ENCODE peak calls at places on chromosomes 3 and 15, in eight cellular contexts. One of them, this sample, is unnamed.

GRCh38 chr15:59632714-59633113 is 21.1 kb downstream of the GCNT3 start:
- DNase-seq in upper lobe of left lung: no peak
- DNase-seq in B cell: no peak
- DNase-seq in cardiac muscle cell: peak; percentile 26
- DNase-seq in fibroblast of lung: no peak
- DNase-seq in heart left ventricle: no peak
- DNase-seq in GM23338: peak; percentile 88
- DNase-seq in spleen: no peak
- DNase-seq in this sample: no peak

GRCh38 chr3:168498194-168498593 is 402.5 kb upstream of the GOLIM4 start:
- DNase-seq in cardiac muscle cell: no peak
- DNase-seq in spleen: no peak
- DNase-seq in B cell: no peak
- DNase-seq in GM23338: no peak
- DNase-seq in fibroblast of lung: no peak
- DNase-seq in upper lobe of left lung: no peak
- DNase-seq in heart left ventricle: no peak
- DNase-seq in this sample: no peak

GRCh38 chr15:89461386-89461785 is 35.0 kb downstream of the RHCG start:
- DNase-seq in spleen: no peak
- DNase-seq in fibroblast of lung: no peak
- DNase-seq in cardiac muscle cell: no peak
- DNase-seq in B cell: no peak
- DNase-seq in GM23338: no peak
- DNase-seq in heart left ventricle: no peak
- DNase-seq in upper lobe of left lung: no peak
- DNase-seq in this sample: no peak

GRCh38 chr3:5274116-5274515 is 86.6 kb downstream of the EDEM1 start:
- DNase-seq in fibroblast of lung: peak; percentile 35
- DNase-seq in spleen: no peak
- DNase-seq in heart left ventricle: no peak
- DNase-seq in B cell: no peak
- DNase-seq in GM23338: no peak
- DNase-seq in cardiac muscle cell: no peak
- DNase-seq in upper lobe of left lung: no peak
- DNase-seq in this sample: no peak

GRCh38 chr3:123642957-123643330 is 58.1 kb upstream of the HACD2 start:
- DNase-seq in upper lobe of left lung: no peak
- DNase-seq in heart left ventricle: no peak
- DNase-seq in fibroblast of lung: no peak
- DNase-seq in GM23338: no peak
- DNase-seq in cardiac muscle cell: no peak
- DNase-seq in B cell: no peak
- DNase-seq in spleen: no peak
- DNase-seq in this sample: no peak

GRCh38 chr15:73442968-73443367 is at the start of gene REC114:
- DNase-seq in heart left ventricle: no peak
- DNase-seq in fibroblast of lung: no peak
- DNase-seq in B cell: no peak
- DNase-seq in upper lobe of left lung: peak; percentile 47
- DNase-seq in GM23338: peak; percentile 34
- DNase-seq in spleen: no peak
- DNase-seq in cardiac muscle cell: no peak
- DNase-seq in this sample: no peak

GRCh38 chr3:79011821-79012529 is 755.8 kb downstream of the ROBO1 start:
- DNase-seq in GM23338: no peak
- DNase-seq in heart left ventricle: no peak
- DNase-seq in B cell: no peak
- DNase-seq in upper lobe of left lung: no peak
- DNase-seq in cardiac muscle cell: no peak
- DNase-seq in spleen: no peak
- DNase-seq in fibroblast of lung: no peak
- DNase-seq in this sample: no peak

GRCh38 chr3:159964166-159964973 is 24.3 kb upstream of the IL12A start:
- DNase-seq in B cell: no peak
- DNase-seq in GM23338: no peak
- DNase-seq in spleen: no peak
- DNase-seq in upper lobe of left lung: no peak
- DNase-seq in fibroblast of lung: peak; percentile 81
- DNase-seq in heart left ventricle: no peak
- DNase-seq in cardiac muscle cell: peak; percentile 61
- DNase-seq in this sample: no peak

GRCh38 chr3:57076422-57076951 is 16.0 kb downstream of the SPATA12 start:
- DNase-seq in fibroblast of lung: no peak
- DNase-seq in heart left ventricle: no peak
- DNase-seq in GM23338: no peak
- DNase-seq in B cell: no peak
- DNase-seq in spleen: no peak
- DNase-seq in cardiac muscle cell: no peak
- DNase-seq in upper lobe of left lung: no peak
- DNase-seq in this sample: no peak

GRCh38 chr3:197151562-197151961 is 121.9 kb upstream of the MELTF start:
- DNase-seq in fibroblast of lung: peak; percentile 52
- DNase-seq in GM23338: no peak
- DNase-seq in upper lobe of left lung: no peak
- DNase-seq in B cell: no peak
- DNase-seq in heart left ventricle: peak; percentile 27
- DNase-seq in cardiac muscle cell: peak; percentile 84
- DNase-seq in spleen: no peak
- DNase-seq in this sample: no peak

GRCh38 chr15:100764778-100765457 is 114.7 kb upstream of the ALDH1A3 start:
- DNase-seq in upper lobe of left lung: peak; percentile 47
- DNase-seq in GM23338: no peak
- DNase-seq in spleen: peak; percentile 64
- DNase-seq in B cell: no peak
- DNase-seq in fibroblast of lung: peak; percentile 95
- DNase-seq in heart left ventricle: no peak
- DNase-seq in cardiac muscle cell: peak; percentile 97
- DNase-seq in this sample: no peak

GRCh38 chr3:185824051-185824466 is 783 bp downstream of the IGF2BP2 start:
- DNase-seq in cardiac muscle cell: peak; percentile 32
- DNase-seq in heart left ventricle: peak; percentile 14
- DNase-seq in fibroblast of lung: no peak
- DNase-seq in B cell: peak; percentile 53
- DNase-seq in spleen: peak; percentile 78
- DNase-seq in upper lobe of left lung: no peak
- DNase-seq in GM23338: peak; percentile 71
- DNase-seq in this sample: peak; percentile 17

GRCh38 chr3:185825379-185825638 is 467 bp upstream of the IGF2BP2 start:
- DNase-seq in heart left ventricle: no peak
- DNase-seq in GM23338: no peak
- DNase-seq in upper lobe of left lung: no peak
- DNase-seq in spleen: no peak
- DNase-seq in fibroblast of lung: no peak
- DNase-seq in B cell: no peak
- DNase-seq in cardiac muscle cell: no peak
- DNase-seq in this sample: no peak

GRCh38 chr3:185825639-185826481 is 1.0 kb upstream of the IGF2BP2 start:
- DNase-seq in GM23338: peak; percentile 85
- DNase-seq in fibroblast of lung: peak; percentile 52
- DNase-seq in B cell: no peak
- DNase-seq in heart left ventricle: peak; percentile 21
- DNase-seq in upper lobe of left lung: peak; percentile 90
- DNase-seq in cardiac muscle cell: peak; percentile 71
- DNase-seq in spleen: peak; percentile 82
- DNase-seq in this sample: peak; percentile 30

GRCh38 chr3:185823280-185824044 is 1.4 kb downstream of the IGF2BP2 start:
- DNase-seq in cardiac muscle cell: peak; percentile 58
- DNase-seq in upper lobe of left lung: peak; percentile 89
- DNase-seq in GM23338: peak; percentile 62
- DNase-seq in fibroblast of lung: peak; percentile 62
- DNase-seq in B cell: peak; percentile 72
- DNase-seq in spleen: peak; percentile 82
- DNase-seq in heart left ventricle: peak; percentile 22
- DNase-seq in this sample: peak; percentile 36

DNA sequence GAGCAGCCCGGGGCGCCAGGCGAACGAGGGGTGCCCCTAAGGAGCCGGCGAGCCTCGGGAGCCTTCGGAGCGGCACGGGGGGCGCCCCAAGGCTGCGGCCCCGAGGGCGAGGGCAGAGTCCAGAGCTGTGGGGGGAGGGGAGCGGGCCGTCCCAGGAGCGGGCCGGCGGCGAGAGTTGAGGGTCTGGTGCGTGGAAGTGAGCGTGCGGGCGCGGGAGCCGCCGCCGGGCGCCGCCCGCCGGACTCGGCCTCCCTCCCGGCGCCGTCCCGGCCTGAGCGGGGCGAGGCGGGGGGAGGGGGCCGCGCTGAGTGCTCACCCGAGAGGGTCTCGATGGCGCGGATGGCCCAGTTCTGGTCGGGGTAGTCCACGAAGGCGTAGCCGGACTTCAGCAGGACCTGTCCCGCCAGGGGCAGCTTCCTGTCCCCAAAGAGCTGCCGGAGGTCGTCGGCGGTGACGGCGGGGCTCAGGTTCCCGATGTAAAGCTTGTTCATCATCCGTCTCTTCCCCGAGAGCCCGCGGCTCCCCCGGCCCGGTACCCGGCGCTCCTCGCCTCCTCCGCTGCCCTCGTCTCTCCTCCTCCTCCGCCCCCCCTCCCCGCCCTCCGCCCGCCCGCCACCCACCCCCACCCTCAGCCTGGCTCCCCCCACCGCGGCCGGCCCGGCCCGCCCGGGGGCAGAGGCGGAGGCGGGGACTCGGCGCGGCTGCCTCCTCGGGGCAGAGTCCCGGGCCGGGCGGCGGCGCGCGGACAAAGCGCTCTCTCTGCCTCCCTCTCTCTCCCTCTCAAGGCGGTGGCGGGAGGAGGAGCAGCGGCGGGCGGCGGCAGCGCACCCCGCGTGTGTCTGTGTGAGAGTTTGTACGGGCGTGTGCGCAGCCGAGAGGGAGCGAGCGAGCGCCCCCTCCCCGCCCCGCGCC is at the start of gene IGF2BP2:
- DNase-seq in heart left ventricle: peak; percentile 60
- DNase-seq in upper lobe of left lung: peak; percentile 95
- DNase-seq in spleen: peak; percentile 90
- DNase-seq in GM23338: peak; percentile 76
- DNase-seq in B cell: peak; percentile 77
- DNase-seq in fibroblast of lung: peak; percentile 84
- DNase-seq in cardiac muscle cell: peak; percentile 93
- DNase-seq in this sample: peak; percentile 51
- TF ChIP-seq CTCF in heart left ventricle: peak; percentile 17
- TF ChIP-seq CTCF in upper lobe of left lung: peak; percentile 48
- TF ChIP-seq CTCF in spleen: peak; percentile 11
- TF ChIP-seq CTCF in GM23338: peak; percentile 26
- TF ChIP-seq CTCF in B cell: no peak
- TF ChIP-seq CTCF in fibroblast of lung: no peak
- TF ChIP-seq CTCF in cardiac muscle cell: no peak
- TF ChIP-seq CTCF in this sample: no peak

DNA sequence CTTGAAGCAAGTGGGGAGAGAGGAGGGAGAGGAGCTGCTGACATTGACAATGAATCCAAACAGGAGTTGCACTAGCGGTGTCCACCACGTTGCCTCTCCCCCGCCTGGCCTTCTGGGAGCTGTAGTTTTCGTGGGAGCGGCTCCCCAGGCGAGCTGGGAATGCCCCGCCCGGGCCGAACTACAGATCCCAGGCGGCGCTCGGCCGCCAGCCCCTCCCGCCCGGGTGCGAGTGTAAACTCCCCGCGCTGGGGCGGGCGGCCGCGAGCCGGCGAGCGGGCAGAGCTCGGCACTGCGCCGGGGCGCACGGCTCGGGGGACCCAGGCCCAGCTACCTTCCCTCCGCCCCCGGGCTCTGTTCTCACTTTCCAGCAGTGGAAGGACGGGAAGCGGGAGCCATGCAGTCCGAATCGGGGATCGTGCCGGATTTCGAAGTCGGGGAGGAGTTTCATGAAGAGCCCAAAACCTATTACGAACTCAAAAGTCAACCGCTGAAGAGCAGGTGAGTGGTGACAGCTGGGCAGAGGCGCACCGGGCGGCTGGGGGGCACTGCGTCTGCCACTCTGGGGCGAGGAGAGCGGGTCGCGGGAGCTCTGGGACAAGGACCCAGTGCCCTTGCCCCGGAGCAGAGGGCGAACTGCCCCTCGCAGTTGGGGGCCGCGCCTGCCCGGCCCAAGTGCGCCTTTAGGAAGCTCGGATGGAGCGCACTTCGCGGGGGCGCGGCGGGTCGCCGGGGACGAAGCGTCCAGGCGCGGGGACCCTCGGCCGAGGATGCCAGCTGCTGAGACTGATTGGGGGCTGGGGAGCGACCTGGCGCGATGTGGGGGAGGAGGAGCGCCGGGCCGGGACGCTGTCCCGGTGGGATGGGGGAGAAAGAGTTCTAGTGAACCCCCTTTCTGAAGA is at the start of gene MITF:
- DNase-seq in cardiac muscle cell: peak; percentile 92
- DNase-seq in fibroblast of lung: peak; percentile 87
- DNase-seq in GM23338: peak; percentile 97
- DNase-seq in upper lobe of left lung: peak; percentile 96
- DNase-seq in spleen: peak; percentile 91
- DNase-seq in B cell: no peak
- DNase-seq in heart left ventricle: peak; percentile 95
- DNase-seq in this sample: no peak
- TF ChIP-seq CTCF in cardiac muscle cell: no peak
- TF ChIP-seq CTCF in fibroblast of lung: no peak
- TF ChIP-seq CTCF in GM23338: no peak
- TF ChIP-seq CTCF in upper lobe of left lung: no peak
- TF ChIP-seq CTCF in spleen: no peak
- TF ChIP-seq CTCF in B cell: no peak
- TF ChIP-seq CTCF in heart left ventricle: peak; percentile 6
- TF ChIP-seq CTCF in this sample: no peak

GRCh38 chr3:2856062-2856792 is 253.9 kb downstream of the IL5RA start:
- DNase-seq in heart left ventricle: no peak
- DNase-seq in B cell: no peak
- DNase-seq in spleen: no peak
- DNase-seq in upper lobe of left lung: no peak
- DNase-seq in cardiac muscle cell: no peak
- DNase-seq in fibroblast of lung: no peak
- DNase-seq in GM23338: peak; percentile 57
- DNase-seq in this sample: no peak
- TF ChIP-seq CTCF in heart left ventricle: no peak
- TF ChIP-seq CTCF in B cell: no peak
- TF ChIP-seq CTCF in spleen: no peak
- TF ChIP-seq CTCF in upper lobe of left lung: no peak
- TF ChIP-seq CTCF in cardiac muscle cell: no peak
- TF ChIP-seq CTCF in fibroblast of lung: no peak
- TF ChIP-seq CTCF in GM23338: peak; percentile 40
- TF ChIP-seq CTCF in this sample: no peak

DNA sequence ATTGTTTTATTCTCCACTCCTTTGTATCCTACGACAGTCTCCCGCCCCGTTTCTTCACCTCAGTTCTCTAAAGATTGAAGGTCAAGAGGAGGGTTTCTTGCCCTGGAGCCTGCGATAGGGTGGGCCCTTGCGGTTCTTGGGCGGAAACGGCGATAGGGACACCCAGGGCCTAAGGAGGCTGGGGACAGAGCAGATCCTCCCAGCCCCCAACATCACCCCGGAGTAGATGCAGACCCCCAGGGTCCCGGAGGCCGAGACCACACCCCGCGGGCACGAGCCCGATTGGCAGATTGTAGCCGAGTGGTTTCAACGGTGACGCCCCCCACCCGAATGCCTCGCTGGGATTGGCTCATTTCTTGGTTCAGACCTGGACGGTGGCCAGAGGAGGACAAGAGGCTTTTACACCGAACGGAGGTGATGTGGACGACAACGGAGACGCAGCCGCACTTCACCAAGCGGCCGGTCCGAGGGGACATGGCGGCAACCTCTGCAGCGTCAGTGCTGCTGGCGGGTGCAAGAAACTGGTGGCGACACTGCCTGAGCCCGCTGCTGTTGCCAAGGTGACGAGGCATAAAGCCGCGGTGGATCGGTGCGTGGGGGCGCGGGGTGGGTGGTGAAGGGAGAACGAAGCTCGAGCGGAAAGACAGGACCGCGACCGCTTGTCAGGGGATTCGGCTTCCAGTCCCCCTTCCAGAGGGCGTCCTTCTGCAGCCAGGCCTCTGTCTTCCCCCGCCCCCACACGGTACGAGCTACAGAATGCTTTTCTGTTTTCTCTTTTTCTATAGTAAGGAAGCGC is 19.0 kb upstream of the MCF2L2 start:
- DNase-seq in cardiac muscle cell: peak; percentile 89
- DNase-seq in upper lobe of left lung: peak; percentile 90
- DNase-seq in heart left ventricle: peak; percentile 90
- DNase-seq in GM23338: peak; percentile 98
- DNase-seq in B cell: peak; percentile 64
- DNase-seq in spleen: peak; percentile 92
- DNase-seq in fibroblast of lung: peak; percentile 79
- DNase-seq in this sample: peak; percentile 67
- TF ChIP-seq CTCF in cardiac muscle cell: no peak
- TF ChIP-seq CTCF in upper lobe of left lung: no peak
- TF ChIP-seq CTCF in heart left ventricle: no peak
- TF ChIP-seq CTCF in GM23338: peak; percentile 12
- TF ChIP-seq CTCF in B cell: no peak
- TF ChIP-seq CTCF in spleen: no peak
- TF ChIP-seq CTCF in fibroblast of lung: no peak
- TF ChIP-seq CTCF in this sample: no peak